ENCODE peak calls at places on chromosomes 3 and 15, in ten cellular contexts. One of them, this sample, is unnamed.

GRCh38 chr15:47609693-47610092 is 107.6 kb upstream of the SEMA6D start:
- DNase-seq in neuronal stem cell: no peak
- DNase-seq in KBM-7: no peak
- DNase-seq in GM23248: no peak
- DNase-seq in activated naive CD4-positive, alpha-beta T cell treated with anti-CD3 and anti-CD28 coated beads for 36 hours: no peak
- DNase-seq in HTR-8/SVneo: no peak
- DNase-seq in fibroblast of lung: no peak
- DNase-seq in ovary: no peak
- DNase-seq in DMS153: peak
- DNase-seq in activated T-cell treated with anti-CD3 and anti-CD28 coated beads, Interleukin-2, amount 50 U/mL, for 72 hours: no peak
- DNase-seq in this sample: no peak

GRCh38 chr3:190984502-190985244 is 122.2 kb upstream of the GMNC start:
- DNase-seq in GM23248: no peak
- DNase-seq in activated T-cell treated with anti-CD3 and anti-CD28 coated beads, Interleukin-2, amount 50 U/mL, for 72 hours: no peak
- DNase-seq in HTR-8/SVneo: no peak
- DNase-seq in fibroblast of lung: no peak
- DNase-seq in DMS153: no peak
- DNase-seq in KBM-7: no peak
- DNase-seq in activated naive CD4-positive, alpha-beta T cell treated with anti-CD3 and anti-CD28 coated beads for 36 hours: no peak
- DNase-seq in neuronal stem cell: no peak
- DNase-seq in ovary: no peak
- DNase-seq in this sample: no peak

GRCh38 chr15:84633311-84634227 is 20.5 kb downstream of the WDR73 start:
- DNase-seq in activated naive CD4-positive, alpha-beta T cell treated with anti-CD3 and anti-CD28 coated beads for 36 hours: peak
- DNase-seq in HTR-8/SVneo: no peak
- DNase-seq in neuronal stem cell: peak
- DNase-seq in ovary: peak
- DNase-seq in KBM-7: peak
- DNase-seq in DMS153: peak
- DNase-seq in GM23248: peak
- DNase-seq in activated T-cell treated with anti-CD3 and anti-CD28 coated beads, Interleukin-2, amount 50 U/mL, for 72 hours: peak
- DNase-seq in fibroblast of lung: peak
- DNase-seq in this sample: peak

GRCh38 chr15:96325579-96326331 is 4.7 kb upstream of the NR2F2 start:
- DNase-seq in DMS153: no peak
- DNase-seq in activated T-cell treated with anti-CD3 and anti-CD28 coated beads, Interleukin-2, amount 50 U/mL, for 72 hours: no peak
- DNase-seq in GM23248: peak
- DNase-seq in neuronal stem cell: no peak
- DNase-seq in HTR-8/SVneo: no peak
- DNase-seq in ovary: peak
- DNase-seq in fibroblast of lung: peak
- DNase-seq in activated naive CD4-positive, alpha-beta T cell treated with anti-CD3 and anti-CD28 coated beads for 36 hours: no peak
- DNase-seq in KBM-7: no peak
- DNase-seq in this sample: no peak

GRCh38 chr3:115325539-115325938 is 178.5 kb upstream of the ZBTB20 start:
- DNase-seq in DMS153: no peak
- DNase-seq in ovary: no peak
- DNase-seq in activated naive CD4-positive, alpha-beta T cell treated with anti-CD3 and anti-CD28 coated beads for 36 hours: peak
- DNase-seq in fibroblast of lung: peak
- DNase-seq in neuronal stem cell: peak
- DNase-seq in KBM-7: peak
- DNase-seq in HTR-8/SVneo: no peak
- DNase-seq in activated T-cell treated with anti-CD3 and anti-CD28 coated beads, Interleukin-2, amount 50 U/mL, for 72 hours: no peak
- DNase-seq in GM23248: peak
- DNase-seq in this sample: no peak

GRCh38 chr3:9396301-9396631 is 1.1 kb upstream of the SETD5 start:
- DNase-seq in HTR-8/SVneo: peak
- DNase-seq in KBM-7: peak
- DNase-seq in DMS153: peak
- DNase-seq in GM23248: peak
- DNase-seq in neuronal stem cell: no peak
- DNase-seq in activated T-cell treated with anti-CD3 and anti-CD28 coated beads, Interleukin-2, amount 50 U/mL, for 72 hours: peak
- DNase-seq in ovary: no peak
- DNase-seq in fibroblast of lung: peak
- DNase-seq in activated naive CD4-positive, alpha-beta T cell treated with anti-CD3 and anti-CD28 coated beads for 36 hours: peak
- DNase-seq in this sample: no peak

GRCh38 chr3:105923151-105923550 is 54.3 kb upstream of the CBLB start:
- DNase-seq in ovary: no peak
- DNase-seq in activated T-cell treated with anti-CD3 and anti-CD28 coated beads, Interleukin-2, amount 50 U/mL, for 72 hours: no peak
- DNase-seq in neuronal stem cell: no peak
- DNase-seq in fibroblast of lung: no peak
- DNase-seq in HTR-8/SVneo: no peak
- DNase-seq in DMS153: no peak
- DNase-seq in GM23248: no peak
- DNase-seq in activated naive CD4-positive, alpha-beta T cell treated with anti-CD3 and anti-CD28 coated beads for 36 hours: no peak
- DNase-seq in KBM-7: no peak
- DNase-seq in this sample: no peak

GRCh38 chr3:156150434-156151066 is 30.2 kb downstream of the KCNAB1 start:
- DNase-seq in fibroblast of lung: peak
- DNase-seq in ovary: peak
- DNase-seq in neuronal stem cell: peak
- DNase-seq in KBM-7: peak
- DNase-seq in DMS153: peak
- DNase-seq in activated naive CD4-positive, alpha-beta T cell treated with anti-CD3 and anti-CD28 coated beads for 36 hours: peak
- DNase-seq in activated T-cell treated with anti-CD3 and anti-CD28 coated beads, Interleukin-2, amount 50 U/mL, for 72 hours: peak
- DNase-seq in GM23248: peak
- DNase-seq in HTR-8/SVneo: peak
- DNase-seq in this sample: no peak

GRCh38 chr3:186825294-186825821 is 17.2 kb upstream of the ADIPOQ start:
- DNase-seq in activated naive CD4-positive, alpha-beta T cell treated with anti-CD3 and anti-CD28 coated beads for 36 hours: peak
- DNase-seq in neuronal stem cell: no peak
- DNase-seq in GM23248: peak
- DNase-seq in ovary: no peak
- DNase-seq in activated T-cell treated with anti-CD3 and anti-CD28 coated beads, Interleukin-2, amount 50 U/mL, for 72 hours: peak
- DNase-seq in DMS153: no peak
- DNase-seq in fibroblast of lung: peak
- DNase-seq in KBM-7: peak
- DNase-seq in HTR-8/SVneo: no peak
- DNase-seq in this sample: peak

GRCh38 chr15:75811616-75812015 is 31.6 kb upstream of the UBE2Q2 start:
- DNase-seq in GM23248: peak
- DNase-seq in activated T-cell treated with anti-CD3 and anti-CD28 coated beads, Interleukin-2, amount 50 U/mL, for 72 hours: no peak
- DNase-seq in neuronal stem cell: no peak
- DNase-seq in DMS153: no peak
- DNase-seq in ovary: no peak
- DNase-seq in HTR-8/SVneo: no peak
- DNase-seq in KBM-7: no peak
- DNase-seq in fibroblast of lung: no peak
- DNase-seq in activated naive CD4-positive, alpha-beta T cell treated with anti-CD3 and anti-CD28 coated beads for 36 hours: no peak
- DNase-seq in this sample: no peak

GRCh38 chr15:48722764-48723661 is 77.5 kb upstream of the FBN1 start:
- DNase-seq in activated T-cell treated with anti-CD3 and anti-CD28 coated beads, Interleukin-2, amount 50 U/mL, for 72 hours: no peak
- DNase-seq in fibroblast of lung: peak
- DNase-seq in KBM-7: no peak
- DNase-seq in GM23248: peak
- DNase-seq in activated naive CD4-positive, alpha-beta T cell treated with anti-CD3 and anti-CD28 coated beads for 36 hours: no peak
- DNase-seq in neuronal stem cell: no peak
- DNase-seq in ovary: no peak
- DNase-seq in DMS153: no peak
- DNase-seq in HTR-8/SVneo: peak
- DNase-seq in this sample: no peak

GRCh38 chr3:30737746-30738499 is 131.5 kb downstream of the TGFBR2 start:
- DNase-seq in KBM-7: no peak
- DNase-seq in fibroblast of lung: no peak
- DNase-seq in activated naive CD4-positive, alpha-beta T cell treated with anti-CD3 and anti-CD28 coated beads for 36 hours: no peak
- DNase-seq in DMS153: no peak
- DNase-seq in activated T-cell treated with anti-CD3 and anti-CD28 coated beads, Interleukin-2, amount 50 U/mL, for 72 hours: no peak
- DNase-seq in HTR-8/SVneo: no peak
- DNase-seq in ovary: no peak
- DNase-seq in neuronal stem cell: no peak
- DNase-seq in GM23248: no peak
- DNase-seq in this sample: no peak

GRCh38 chr3:70078778-70079177 is 79.2 kb downstream of the SAMMSON start:
- DNase-seq in activated naive CD4-positive, alpha-beta T cell treated with anti-CD3 and anti-CD28 coated beads for 36 hours: no peak
- DNase-seq in activated T-cell treated with anti-CD3 and anti-CD28 coated beads, Interleukin-2, amount 50 U/mL, for 72 hours: no peak
- DNase-seq in HTR-8/SVneo: no peak
- DNase-seq in DMS153: no peak
- DNase-seq in fibroblast of lung: peak
- DNase-seq in KBM-7: no peak
- DNase-seq in neuronal stem cell: no peak
- DNase-seq in GM23248: no peak
- DNase-seq in ovary: no peak
- DNase-seq in this sample: no peak

GRCh38 chr3:18295171-18295920 is 129.8 kb downstream of the SATB1 start:
- DNase-seq in KBM-7: peak
- DNase-seq in ovary: no peak
- DNase-seq in DMS153: no peak
- DNase-seq in activated naive CD4-positive, alpha-beta T cell treated with anti-CD3 and anti-CD28 coated beads for 36 hours: peak
- DNase-seq in fibroblast of lung: peak
- DNase-seq in neuronal stem cell: peak
- DNase-seq in activated T-cell treated with anti-CD3 and anti-CD28 coated beads, Interleukin-2, amount 50 U/mL, for 72 hours: peak
- DNase-seq in HTR-8/SVneo: peak
- DNase-seq in GM23248: peak
- DNase-seq in this sample: peak

GRCh38 chr3:10443272-10443671 is 62.1 kb downstream of the ATP2B2 start:
- DNase-seq in fibroblast of lung: no peak
- DNase-seq in ovary: no peak
- DNase-seq in neuronal stem cell: no peak
- DNase-seq in DMS153: no peak
- DNase-seq in activated naive CD4-positive, alpha-beta T cell treated with anti-CD3 and anti-CD28 coated beads for 36 hours: no peak
- DNase-seq in KBM-7: no peak
- DNase-seq in GM23248: no peak
- DNase-seq in activated T-cell treated with anti-CD3 and anti-CD28 coated beads, Interleukin-2, amount 50 U/mL, for 72 hours: no peak
- DNase-seq in HTR-8/SVneo: no peak
- DNase-seq in this sample: no peak

GRCh38 chr3:73530030-73530411 is 94.7 kb downstream of the PDZRN3 start:
- DNase-seq in activated T-cell treated with anti-CD3 and anti-CD28 coated beads, Interleukin-2, amount 50 U/mL, for 72 hours: no peak
- DNase-seq in neuronal stem cell: no peak
- DNase-seq in activated naive CD4-positive, alpha-beta T cell treated with anti-CD3 and anti-CD28 coated beads for 36 hours: no peak
- DNase-seq in ovary: no peak
- DNase-seq in HTR-8/SVneo: no peak
- DNase-seq in fibroblast of lung: peak
- DNase-seq in GM23248: peak
- DNase-seq in KBM-7: no peak
- DNase-seq in DMS153: no peak
- DNase-seq in this sample: no peak

GRCh38 chr3:111238896-111239295 is 167.3 kb downstream of the NECTIN3 start:
- DNase-seq in HTR-8/SVneo: no peak
- DNase-seq in KBM-7: no peak
- DNase-seq in GM23248: no peak
- DNase-seq in neuronal stem cell: no peak
- DNase-seq in DMS153: no peak
- DNase-seq in ovary: no peak
- DNase-seq in activated T-cell treated with anti-CD3 and anti-CD28 coated beads, Interleukin-2, amount 50 U/mL, for 72 hours: peak
- DNase-seq in fibroblast of lung: no peak
- DNase-seq in activated naive CD4-positive, alpha-beta T cell treated with anti-CD3 and anti-CD28 coated beads for 36 hours: no peak
- DNase-seq in this sample: no peak

This sample was measured in kidney.